ENCODE peak calls at places on chromosomes 3 and 15, in five cellular contexts. One of them, this sample, is unnamed.

GRCh38 chr3:127650236-127650635 is 21.3 kb downstream of the PODXL2 start:
- DNase-seq in mucosa of gallbladder: no peak
- DNase-seq in pons: no peak
- DNase-seq in AG08395: no peak
- DNase-seq in cardiac muscle cell: no peak
- DNase-seq in this sample: no peak

GRCh38 chr3:58064923-58065638 is 56.9 kb downstream of the FLNB start:
- DNase-seq in cardiac muscle cell: no peak
- DNase-seq in AG08395: no peak
- DNase-seq in pons: no peak
- DNase-seq in mucosa of gallbladder: no peak
- DNase-seq in this sample: no peak

GRCh38 chr15:91055548-91056331 is 33.3 kb upstream of the VPS33B start:
- DNase-seq in AG08395: peak
- DNase-seq in pons: peak
- DNase-seq in cardiac muscle cell: peak
- DNase-seq in mucosa of gallbladder: peak
- DNase-seq in this sample: peak

GRCh38 chr15:61720197-61720596 is 340.1 kb downstream of the VPS13C start:
- DNase-seq in pons: no peak
- DNase-seq in mucosa of gallbladder: no peak
- DNase-seq in AG08395: no peak
- DNase-seq in cardiac muscle cell: no peak
- DNase-seq in this sample: no peak

GRCh38 chr3:128487813-128488635 is 5.0 kb downstream of the GATA2 start:
- DNase-seq in mucosa of gallbladder: peak
- DNase-seq in pons: peak
- DNase-seq in AG08395: peak
- DNase-seq in cardiac muscle cell: peak
- DNase-seq in this sample: peak

GRCh38 chr15:90954712-90955671 is at the start of gene RCCD1:
- DNase-seq in AG08395: peak
- DNase-seq in cardiac muscle cell: peak
- DNase-seq in pons: peak
- DNase-seq in mucosa of gallbladder: peak
- DNase-seq in this sample: peak

GRCh38 chr3:81749285-81749684 is 12.2 kb downstream of the GBE1 start:
- DNase-seq in mucosa of gallbladder: no peak
- DNase-seq in AG08395: no peak
- DNase-seq in pons: no peak
- DNase-seq in cardiac muscle cell: no peak
- DNase-seq in this sample: no peak

GRCh38 chr3:9673752-9674151 is 24.4 kb downstream of the MTMR14 start:
- DNase-seq in mucosa of gallbladder: no peak
- DNase-seq in AG08395: no peak
- DNase-seq in pons: no peak
- DNase-seq in cardiac muscle cell: no peak
- DNase-seq in this sample: no peak

This sample was measured in NCI-H1930.